ENCODE peak calls at places on chromosomes 3 and 15, in seven cellular contexts. H, S, F, K, M, Y and X are unnamed samples.

GRCh38 chr3:195766671-195767070 is 45.1 kb downstream of the MUC4 start:
- DNase-seq in H (no peak), S (no peak), F (no peak), K (no peak), M (no peak), Y (no peak), X (no peak)

GRCh38 chr3:47476644-47477199 is 981 bp upstream of the SCAP start:
- DNase-seq in H (no peak), S (no peak), F (no peak), K (no peak), M (no peak), Y (no peak), X (no peak)

GRCh38 chr15:39102431-39102830 is 478.4 kb upstream of the THBS1 start:
- DNase-seq in H (peak; percentile 85), S (no peak), F (no peak), K (no peak), M (no peak), Y (no peak), X (peak; percentile 72)

GRCh38 chr3:144497452-144497851 is 525.8 kb downstream of the DIPK2A start:
- DNase-seq in H (no peak), S (no peak), F (no peak), K (no peak), M (no peak), Y (no peak), X (peak; percentile 66)

GRCh38 chr15:70093070-70093469 is 4.6 kb downstream of the TLE3 start:
- DNase-seq in H (no peak), S (no peak), F (no peak), K (no peak), M (no peak), Y (no peak), X (no peak)

GRCh38 chr3:99686955-99687612 is 48.7 kb downstream of the COL8A1 start:
- DNase-seq in H (peak; percentile 57), S (no peak), F (peak; percentile 89), K (peak; percentile 82), M (peak; percentile 24), Y (peak; percentile 67), X (peak; percentile 75)

GRCh38 chr15:42091753-42092665 is 2.4 kb downstream of the PLA2G4D start:
- DNase-seq in H (no peak), S (no peak), F (peak; percentile 58), K (peak; percentile 75), M (no peak), Y (no peak), X (peak; percentile 86)

GRCh38 chr3:58408906-58409305 is 24.7 kb downstream of the PDHB start:
- DNase-seq in H (no peak), S (no peak), F (no peak), K (no peak), M (no peak), Y (no peak), X (no peak)

GRCh38 chr3:59734061-59734460 is 684.2 kb upstream of the CFAP20DC start:
- DNase-seq in H (no peak), S (no peak), F (no peak), K (no peak), M (no peak), Y (no peak), X (no peak)

GRCh38 chr15:62999923-63000484 is 42.5 kb upstream of the TPM1 start:
- DNase-seq in H (no peak), S (no peak), F (peak; percentile 51), K (no peak), M (no peak), Y (no peak), X (peak; percentile 64)

GRCh38 chr15:75199347-75199976 is 2.2 kb upstream of the C15orf39 start:
- DNase-seq in H (no peak), S (no peak), F (no peak), K (no peak), M (no peak), Y (peak; percentile 34), X (no peak)

GRCh38 chr3:106185949-106186348 is 317.1 kb upstream of the CBLB start:
- DNase-seq in H (no peak), S (no peak), F (no peak), K (no peak), M (no peak), Y (no peak), X (no peak)

GRCh38 chr3:57287205-57287604 is 5.3 kb downstream of the ASB14 start:
- DNase-seq in H (no peak), S (no peak), F (no peak), K (no peak), M (no peak), Y (no peak), X (no peak)

GRCh38 chr3:27253831-27254230 is 115.4 kb downstream of the NEK10 start:
- DNase-seq in H (peak; percentile 45), S (peak; percentile 23), F (peak; percentile 78), K (peak; percentile 81), M (no peak), Y (peak; percentile 69), X (peak; percentile 74)

GRCh38 chr15:101533371-101534140 is 44.0 kb upstream of the PCSK6 start:
- DNase-seq in H (no peak), S (no peak), F (no peak), K (no peak), M (no peak), Y (no peak), X (peak; percentile 25)

GRCh38 chr3:44942202-44942921 is 33.6 kb downstream of the ZDHHC3 start:
- DNase-seq in H (peak; percentile 52), S (no peak), F (no peak), K (peak; percentile 81), M (no peak), Y (no peak), X (no peak)

GRCh38 chr3:188900421-188900941 is 271.3 kb upstream of the TPRG1 start:
- DNase-seq in H (peak; percentile 94), S (no peak), F (no peak), K (peak; percentile 82), M (no peak), Y (no peak), X (no peak)

GRCh38 chr3:159785276-159785675 is 203.4 kb upstream of the IL12A start:
- DNase-seq in H (peak; percentile 45), S (no peak), F (no peak), K (peak; percentile 91), M (no peak), Y (no peak), X (no peak)

GRCh38 chr3:9345041-9345440 is 17.8 kb upstream of the THUMPD3 start:
- DNase-seq in H (no peak), S (no peak), F (no peak), K (no peak), M (no peak), Y (no peak), X (peak; percentile 76)

GRCh38 chr15:62058327-62059028 is 1.8 kb downstream of the VPS13C start:
- DNase-seq in H (no peak), S (no peak), F (no peak), K (no peak), M (no peak), Y (no peak), X (no peak)

GRCh38 chr3:57592306-57592705 is 4.8 kb downstream of the ARF4 start:
- DNase-seq in H (no peak), S (no peak), F (no peak), K (no peak), M (no peak), Y (no peak), X (no peak)

GRCh38 chr15:52680041-52680391 is 828 bp upstream of the ATOSA start:
- DNase-seq in H (peak; percentile 22), S (no peak), F (no peak), K (no peak), M (peak; percentile 14), Y (peak; percentile 42), X (no peak)

GRCh38 chr3:156718622-156719300 is 44.4 kb downstream of the TIPARP start:
- DNase-seq in H (peak; percentile 75), S (no peak), F (no peak), K (no peak), M (no peak), Y (no peak), X (no peak)

GRCh38 chr15:97087337-97087736 is 756.8 kb downstream of the NR2F2 start:
- DNase-seq in H (peak; percentile 5), S (no peak), F (no peak), K (no peak), M (no peak), Y (no peak), X (peak; percentile 53)

GRCh38 chr15:96352594-96353377 is 22.3 kb downstream of the NR2F2 start:
- DNase-seq in H (peak; percentile 92), S (no peak), F (no peak), K (no peak), M (no peak), Y (no peak), X (no peak)

GRCh38 chr3:181313379-181313778 is 323.8 kb upstream of the DNAJC19 start:
- DNase-seq in H (no peak), S (no peak), F (peak; percentile 48), K (no peak), M (no peak), Y (no peak), X (no peak)

GRCh38 chr3:30952786-30953185 is 58.3 kb upstream of the GADL1 start:
- DNase-seq in H (peak; percentile 61), S (no peak), F (no peak), K (no peak), M (no peak), Y (no peak), X (no peak)

GRCh38 chr3:66253790-66254620 is 33.2 kb downstream of the SLC25A26 start:
- DNase-seq in H (peak; percentile 33), S (no peak), F (no peak), K (peak; percentile 38), M (peak; percentile 36), Y (peak; percentile 46), X (no peak)

GRCh38 chr3:17442332-17443049 is 299.9 kb downstream of the TBC1D5 start:
- DNase-seq in H (peak; percentile 59), S (no peak), F (no peak), K (no peak), M (no peak), Y (no peak), X (no peak)

GRCh38 chr15:99282129-99282528 is 30.8 kb downstream of the LRRC28 start:
- DNase-seq in H (no peak), S (no peak), F (no peak), K (peak; percentile 4), M (no peak), Y (no peak), X (no peak)

GRCh38 chr15:73727330-73728018 is 25.7 kb downstream of the INSYN1 start:
- DNase-seq in H (peak; percentile 92), S (no peak), F (no peak), K (peak; percentile 69), M (no peak), Y (no peak), X (no peak)

GRCh38 chr3:57977755-57978715 is 30.2 kb upstream of the FLNB start:
- DNase-seq in H (no peak), S (no peak), F (peak; percentile 43), K (peak; percentile 95), M (no peak), Y (no peak), X (no peak)

GRCh38 chr3:61894988-61895935 is 333.9 kb downstream of the PTPRG start:
- DNase-seq in H (peak; percentile 98), S (peak; percentile 53), F (no peak), K (peak; percentile 67), M (no peak), Y (peak; percentile 95), X (peak; percentile 95)

GRCh38 chr15:85777291-85778106 is 17.2 kb downstream of the KLHL25 start:
- DNase-seq in H (no peak), S (no peak), F (no peak), K (no peak), M (no peak), Y (no peak), X (no peak)

GRCh38 chr15:51499379-51499976 is 123.1 kb downstream of the DMXL2 start:
- DNase-seq in H (peak; percentile 39), S (no peak), F (no peak), K (peak; percentile 60), M (peak; percentile 7), Y (peak; percentile 55), X (no peak)

GRCh38 chr3:36988336-36988735 is 4.6 kb downstream of the EPM2AIP1 start:
- DNase-seq in H (no peak), S (no peak), F (no peak), K (no peak), M (no peak), Y (no peak), X (no peak)

GRCh38 chr3:111924283-111924682 is 54.5 kb upstream of the ABHD10 start:
- DNase-seq in H (no peak), S (no peak), F (no peak), K (peak; percentile 73), M (no peak), Y (no peak), X (no peak)

GRCh38 chr3:160909917-160910316 is 153.9 kb downstream of the PPM1L start:
- DNase-seq in H (no peak), S (no peak), F (no peak), K (no peak), M (no peak), Y (no peak), X (no peak)